ENCODE peak calls at places on chromosomes 11 and 22, in eight cellular contexts. L, T, R, B, K, H, F and I are unnamed samples. For H3K4me1, the result is how much of the 10 kb centered on the place peaks cover.

GRCh38 chr22:38455530-38456271 is 702 bp upstream of the KCNJ4 start:
- DNase-seq in H (no peak), K (no peak), T (no peak), B (peak), L (no peak), R (no peak), F (peak), I (no peak)

GRCh38 chr22:25232301-25232700 is 12.9 kb downstream of the CRYBB2 start:
- DNase-seq in B (no peak), L (no peak), H (no peak), R (no peak), K (no peak), T (no peak), F (peak), I (no peak)

GRCh38 chr11:132855516-132855915 is 676.8 kb downstream of the OPCML start:
- DNase-seq in T (no peak), R (no peak), H (no peak), L (no peak), B (no peak), K (no peak), F (no peak), I (no peak)

GRCh38 chr22:48227341-48228018 is 1465.0 kb downstream of the TBC1D22A start:
- DNase-seq in H (no peak), T (no peak), R (no peak), K (no peak), B (peak), L (no peak), F (no peak), I (no peak)

GRCh38 chr11:10350341-10350740 is 45.5 kb downstream of the ADM start:
- DNase-seq in K (no peak), L (no peak), T (no peak), B (no peak), H (no peak), F (peak), R (no peak), I (no peak)

GRCh38 chr11:43790444-43790794 is 90.2 kb upstream of the ALKBH3 start:
- DNase-seq in H (no peak), K (no peak), B (no peak), T (no peak), R (no peak), L (no peak), F (peak), I (no peak)

GRCh38 chr11:94028436-94028835 is 7.3 kb downstream of the HEPHL1 start:
- DNase-seq in H (no peak), F (peak), T (no peak), B (no peak), R (no peak), K (no peak), L (no peak), I (no peak)

GRCh38 chr11:118532852-118533768 is 2.1 kb downstream of the TMEM25 start:
- DNase-seq in L (no peak), T (no peak), K (no peak), B (no peak), F (no peak), R (no peak), H (no peak), I (no peak)

DNA sequence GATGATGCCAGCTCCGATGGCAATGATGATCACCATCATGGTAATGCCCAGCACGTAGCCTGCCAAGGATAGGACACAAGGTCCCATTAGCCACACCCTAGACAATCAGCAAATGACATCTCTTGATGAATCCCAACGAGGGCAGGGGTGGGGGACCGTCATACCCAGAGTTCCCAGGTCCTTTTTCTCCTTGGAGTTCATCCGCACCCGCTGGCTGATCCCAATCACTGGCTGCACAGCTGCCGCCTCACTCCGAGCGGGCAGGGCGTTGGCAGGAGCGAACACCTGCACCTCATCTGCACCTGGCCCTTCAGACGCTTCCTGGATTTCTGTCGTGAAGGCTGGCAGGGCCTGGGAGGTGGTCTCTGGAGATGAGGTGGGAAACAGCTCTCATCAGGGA is 3.0 kb downstream of the PIK3IP1 start:
- DNase-seq in H (no peak), T (no peak), L (no peak), B (no peak), F (no peak), R (peak), K (no peak), I (peak)
- H3K4me1 ChIP-seq in H (under half), T (under half), L (half or more), B (under half), F (under half), R (half or more), K (under half), I (half or more)

GRCh38 chr11:45933131-45933821 is 10.8 kb downstream of the LARGE2 start:
- DNase-seq in K (no peak), R (peak), T (peak), B (no peak), L (no peak), H (peak), F (peak), I (peak)

GRCh38 chr11:45930951-45931563 is 8.6 kb downstream of the LARGE2 start:
- DNase-seq in R (no peak), B (no peak), H (no peak), K (no peak), L (no peak), T (peak), F (no peak), I (no peak)

GRCh38 chr11:45932217-45932616 is 9.8 kb downstream of the LARGE2 start:
- DNase-seq in T (no peak), F (no peak), K (no peak), B (no peak), H (no peak), L (no peak), R (no peak), I (no peak)

GRCh38 chr11:45930031-45930794 is 7.8 kb downstream of the LARGE2 start:
- DNase-seq in R (peak), L (no peak), B (no peak), H (peak), K (peak), T (no peak), F (no peak), I (peak)

DNA sequence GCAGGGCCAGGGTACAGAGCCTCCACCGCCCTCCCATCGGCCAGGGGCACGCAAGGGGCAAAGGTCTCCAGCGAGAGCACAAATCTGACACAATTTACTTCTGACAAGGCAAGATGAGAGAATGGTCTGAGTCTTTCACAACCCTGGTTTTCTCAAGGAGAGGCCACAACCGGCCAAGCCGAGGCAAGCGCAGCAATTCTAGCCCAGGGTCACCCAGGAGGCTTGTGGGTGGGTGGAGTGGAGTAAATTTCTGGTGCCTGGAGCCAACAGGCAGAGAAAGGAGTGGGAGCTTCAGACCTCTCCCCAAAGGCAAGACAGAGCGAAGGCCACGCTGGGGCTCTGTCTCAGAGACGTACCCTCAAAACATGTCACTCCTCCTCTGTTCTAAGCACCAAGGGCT is 9.3 kb downstream of the LARGE2 start:
- DNase-seq in H (no peak), K (no peak), F (no peak), T (no peak), L (no peak), B (no peak), R (no peak), I (no peak)
- H3K27ac ChIP-seq in H (no peak), K (no peak), F (no peak), T (peak), L (peak), B (no peak), R (no peak), I (no peak)

GRCh38 chr11:67275606-67276409 is 9.5 kb downstream of the GRK2 start:
- DNase-seq in R (peak), L (peak), B (no peak), H (no peak), K (peak), T (no peak), F (no peak), I (no peak)

GRCh38 chr11:67276821-67277230 is 10.6 kb downstream of the GRK2 start:
- DNase-seq in T (no peak), B (no peak), L (peak), F (peak), R (peak), K (peak), H (peak), I (peak)

GRCh38 chr11:67278939-67279588 is 10.0 kb upstream of the ANKRD13D start:
- DNase-seq in T (no peak), H (no peak), F (no peak), R (peak), K (peak), L (no peak), B (no peak), I (no peak)

GRCh38 chr11:67278135-67278938 is 10.8 kb upstream of the ANKRD13D start:
- DNase-seq in K (peak), R (peak), L (no peak), T (no peak), H (no peak), F (no peak), B (no peak), I (no peak)

GRCh38 chr11:67277231-67277961 is 11.1 kb downstream of the GRK2 start:
- DNase-seq in R (peak), H (peak), F (peak), L (peak), T (peak), K (peak), B (peak), I (peak)
- TF ChIP-seq POLR2A in R (no peak), H (no peak), F (no peak), L (no peak), T (peak), K (peak), B (no peak), I (no peak)

DNA sequence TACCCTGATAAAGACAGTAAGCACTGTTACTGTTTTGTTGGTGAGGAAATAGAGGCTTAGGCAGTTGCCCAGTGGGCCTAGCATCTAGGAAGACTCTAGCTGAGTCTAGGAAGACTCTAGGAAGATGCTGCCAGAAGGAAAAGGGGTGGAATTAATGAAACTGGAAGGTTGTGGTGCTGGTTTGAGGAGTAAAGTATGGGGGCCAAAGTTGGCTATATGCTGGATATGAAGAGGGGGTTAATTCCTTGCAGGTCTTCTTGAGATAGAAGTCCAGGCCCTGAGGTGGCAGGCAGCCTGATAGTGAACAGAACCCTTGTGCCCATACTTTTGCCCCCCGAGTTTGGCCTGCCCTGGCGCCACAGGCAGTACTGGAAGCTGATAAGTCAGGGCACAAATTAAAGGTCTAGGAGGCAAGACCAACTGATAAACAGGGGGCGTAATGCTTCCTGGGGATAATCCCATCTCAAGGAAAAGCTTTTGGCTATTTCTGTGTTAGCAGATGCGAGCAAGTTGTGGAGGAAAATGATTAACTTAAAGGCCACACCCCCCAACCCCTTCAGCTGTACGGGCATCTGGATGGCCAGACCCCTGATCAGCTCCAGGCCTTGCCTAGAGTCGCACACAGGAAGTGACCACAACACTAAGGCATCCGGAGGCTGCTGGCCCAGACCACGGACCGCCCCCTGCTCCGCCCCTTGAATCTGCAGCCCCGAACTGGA is 3.1 kb downstream of the ILK start:
- DNase-seq in L (peak), F (peak), H (peak), K (peak), B (peak), T (peak), R (peak), I (peak)
- H3K4me1 ChIP-seq in L (under half), F (under half), H (half or more), K (half or more), B (under half), T (under half), R (half or more), I (half or more)

GRCh38 chr11:68380786-68381622 is 68.6 kb downstream of the LRP5 start:
- DNase-seq in H (no peak), B (no peak), L (peak), R (peak), F (peak), T (no peak), K (peak), I (no peak)

GRCh38 chr11:68381716-68382115 is 69.3 kb downstream of the LRP5 start:
- DNase-seq in K (peak), H (no peak), F (no peak), T (no peak), B (no peak), R (no peak), L (peak), I (peak)

GRCh38 chr11:68382358-68382998 is 70.1 kb downstream of the LRP5 start:
- DNase-seq in H (no peak), L (no peak), B (no peak), K (no peak), R (no peak), F (no peak), T (no peak), I (no peak)

GRCh38 chr11:68377389-68377795 is 65.0 kb downstream of the LRP5 start:
- DNase-seq in T (no peak), K (peak), B (no peak), H (no peak), L (peak), F (no peak), R (no peak), I (no peak)

GRCh38 chr11:68379216-68379615 is 66.8 kb downstream of the LRP5 start:
- DNase-seq in K (peak), B (no peak), H (no peak), L (no peak), R (no peak), T (no peak), F (no peak), I (no peak)
- H3K27ac ChIP-seq in K (no peak), B (no peak), H (no peak), L (no peak), R (peak), T (peak), F (no peak), I (peak)

DNA sequence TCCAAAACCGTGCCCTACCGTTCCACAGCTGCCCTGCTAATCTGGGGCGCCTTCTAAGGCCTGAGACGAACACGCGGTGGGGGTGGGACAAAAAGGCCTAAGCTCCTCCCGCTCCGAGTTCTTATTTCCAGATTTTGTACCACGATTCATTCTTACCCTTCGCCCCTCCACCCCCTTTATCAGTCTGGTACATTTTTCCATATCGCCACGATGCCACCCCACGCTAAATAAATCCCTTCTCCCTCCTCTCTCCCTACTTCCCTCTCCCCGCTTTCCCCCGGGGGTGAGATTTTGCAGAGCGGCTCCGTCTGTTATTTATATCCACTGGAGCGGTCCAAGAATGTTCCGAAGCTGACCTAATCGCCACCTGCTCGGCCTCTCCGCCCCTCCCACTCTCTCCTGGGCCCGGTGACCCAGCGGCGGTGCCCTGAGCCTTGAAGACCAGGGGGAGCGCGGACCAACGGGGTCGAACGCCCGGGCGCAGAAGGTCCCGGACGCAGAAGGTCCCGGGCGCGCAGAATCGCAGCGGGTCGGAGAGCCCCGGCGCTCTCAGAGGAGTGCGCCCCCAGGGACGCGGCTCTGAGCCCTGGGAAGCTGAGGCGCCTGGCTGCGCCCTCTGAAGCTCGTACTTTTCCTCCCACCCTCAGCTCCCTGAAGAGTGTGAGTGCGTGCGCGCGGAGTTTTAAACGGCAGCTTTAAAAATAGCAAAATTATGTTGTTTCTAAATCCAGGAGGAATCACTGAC is 875 bp upstream of the PACSIN3 start:
- DNase-seq in B (peak), K (peak), L (peak), F (peak), R (peak), H (peak), T (no peak), I (peak)
- TF ChIP-seq POLR2A in B (no peak), K (peak), L (no peak), F (no peak), R (peak), H (peak), T (no peak), I (no peak)

DNA sequence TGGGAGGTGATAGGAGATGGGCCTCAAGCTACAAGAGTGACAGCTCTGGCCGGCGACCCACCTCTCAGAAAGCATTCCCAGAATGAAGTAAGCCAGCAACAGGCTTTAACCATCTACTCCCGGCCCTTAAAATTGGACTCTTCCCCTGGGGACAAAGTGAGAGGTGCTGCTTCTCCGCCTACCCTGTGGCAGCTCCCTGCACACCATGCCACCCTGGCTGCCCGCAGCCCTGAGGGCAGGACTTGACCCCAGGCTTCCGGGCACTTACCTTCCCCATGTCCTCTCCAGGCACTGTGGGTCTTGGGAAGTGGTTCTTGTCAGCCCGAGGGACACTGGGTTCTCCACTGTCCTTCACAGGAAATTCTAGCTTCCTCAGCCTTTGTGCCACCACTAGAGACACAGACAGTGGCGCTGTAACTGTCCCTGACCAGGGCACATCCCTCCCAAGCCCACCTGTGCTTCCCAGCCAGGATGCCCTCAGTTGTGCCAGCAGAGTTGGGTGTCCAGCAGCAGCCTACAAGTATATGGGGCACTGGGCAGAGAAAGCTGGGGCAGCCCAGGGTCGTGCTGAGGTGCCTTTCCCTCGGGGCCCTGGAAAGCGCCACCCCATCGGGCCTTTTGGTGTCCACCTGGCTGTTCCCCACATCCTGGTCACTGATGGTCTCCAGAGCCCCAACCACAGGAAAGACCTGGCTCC is 28.9 kb downstream of the PPP2R1B start:
- DNase-seq in B (no peak), R (peak), T (no peak), F (no peak), K (no peak), H (no peak), L (no peak), I (no peak)
- H3K4me1 ChIP-seq in B (half or more), R (half or more), T (under half), F (half or more), K (half or more), H (half or more), L (under half), I (half or more)

GRCh38 chr11:12943276-12943675 is 65.8 kb upstream of the RASSF10 start:
- DNase-seq in F (no peak), B (no peak), K (no peak), L (no peak), R (no peak), T (no peak), H (no peak), I (no peak)

GRCh38 chr11:12938590-12939247 is 70.4 kb upstream of the RASSF10 start:
- DNase-seq in R (no peak), K (no peak), H (no peak), B (no peak), T (no peak), F (no peak), L (no peak), I (no peak)

GRCh38 chr11:12941671-12942070 is 67.4 kb upstream of the RASSF10 start:
- DNase-seq in L (no peak), B (no peak), H (no peak), K (no peak), F (no peak), R (no peak), T (no peak), I (no peak)

GRCh38 chr11:12944889-12945288 is 64.2 kb upstream of the RASSF10 start:
- DNase-seq in H (no peak), K (no peak), R (no peak), F (no peak), T (no peak), L (no peak), B (no peak), I (no peak)

GRCh38 chr11:12942157-12942556 is 67.0 kb upstream of the RASSF10 start:
- DNase-seq in H (no peak), F (no peak), L (no peak), R (no peak), K (no peak), B (no peak), T (no peak), I (no peak)
- H3K27ac ChIP-seq in H (no peak), F (no peak), L (no peak), R (no peak), K (no peak), B (no peak), T (no peak), I (no peak)

GRCh38 chr11:66069715-66070603 is at the start of gene PACS1:
- DNase-seq in F (peak), B (peak), T (peak), H (peak), L (peak), R (peak), K (peak), I (peak)

GRCh38 chr11:66068154-66068821 is 1.8 kb upstream of the PACS1 start:
- DNase-seq in B (peak), K (peak), H (peak), F (peak), T (peak), L (peak), R (peak), I (peak)

GRCh38 chr11:66070604-66071325 is 693 bp downstream of the PACS1 start:
- DNase-seq in F (peak), B (peak), R (peak), T (peak), L (peak), K (peak), H (peak), I (peak)

GRCh38 chr11:66067640-66068039 is 2.4 kb upstream of the PACS1 start:
- DNase-seq in R (no peak), H (no peak), L (no peak), F (no peak), T (no peak), K (no peak), B (no peak), I (no peak)

GRCh38 chr11:66068923-66069714 is 953 bp upstream of the PACS1 start:
- DNase-seq in K (no peak), B (peak), L (peak), R (no peak), H (peak), T (peak), F (peak), I (peak)
- TF ChIP-seq POLR2A in K (no peak), B (no peak), L (no peak), R (no peak), H (no peak), T (no peak), F (no peak), I (no peak)

GRCh38 chr11:86695391-86695790 is 23.0 kb upstream of the ME3 start:
- DNase-seq in L (no peak), F (peak), T (no peak), R (no peak), B (no peak), H (no peak), K (no peak), I (no peak)
- H3K4me1 ChIP-seq in L (under half), F (under half), T (under half), R (half or more), B (under half), H (under half), K (under half), I (under half)